ENCODE peak calls at places on chromosomes 16 and 17, in eight cellular contexts. B, G, O, D, X, Q, L and F are unnamed samples.

GRCh38 chr17:65660947-65661346 is 99.5 kb upstream of the AXIN2 start:
- DNase-seq in B (no peak), G (peak), O (no peak), D (peak), X (peak), Q (no peak), L (no peak), F (no peak)

GRCh38 chr17:53150101-53150698 is 672.5 kb upstream of the KIF2B start:
- DNase-seq in B (no peak), G (no peak), O (no peak), D (no peak), X (no peak), Q (no peak), L (peak), F (no peak)

GRCh38 chr16:87946596-87947350 is 4.5 kb upstream of the BANP start:
- DNase-seq in B (no peak), G (no peak), O (no peak), D (no peak), X (no peak), Q (no peak), L (no peak), F (no peak)

GRCh38 chr17:6476834-6477210 is 32.6 kb downstream of the PIMREG start:
- DNase-seq in B (no peak), G (no peak), O (no peak), D (no peak), X (no peak), Q (no peak), L (peak), F (no peak)

GRCh38 chr17:49404371-49404770 is 10.3 kb downstream of the PHB1 start:
- DNase-seq in B (no peak), G (no peak), O (no peak), D (no peak), X (no peak), Q (peak), L (no peak), F (no peak)

GRCh38 chr17:9971991-9972390 is 66.9 kb upstream of the RCVRN start:
- DNase-seq in B (no peak), G (no peak), O (no peak), D (peak), X (no peak), Q (no peak), L (peak), F (no peak)

GRCh38 chr16:48158296-48158695 is 2.5 kb upstream of the ABCC12 start:
- DNase-seq in B (no peak), G (peak), O (no peak), D (peak), X (peak), Q (peak), L (no peak), F (no peak)

GRCh38 chr16:27720731-27721547 is 171.0 kb downstream of the KATNIP start:
- DNase-seq in B (no peak), G (no peak), O (no peak), D (no peak), X (no peak), Q (no peak), L (peak), F (no peak)

GRCh38 chr16:1535391-1536291 is 2.2 kb downstream of the TMEM204 start:
- DNase-seq in B (no peak), G (peak), O (no peak), D (no peak), X (no peak), Q (peak), L (no peak), F (no peak)

GRCh38 chr16:1706386-1707192 is 594 bp downstream of the MAPK8IP3 start:
- DNase-seq in B (no peak), G (peak), O (peak), D (no peak), X (no peak), Q (peak), L (peak), F (peak)

GRCh38 chr17:31842416-31843381 is 16.3 kb downstream of the COPRS start:
- DNase-seq in B (peak), G (peak), O (peak), D (peak), X (peak), Q (peak), L (peak), F (peak)

GRCh38 chr17:15651583-15652110 is 32.1 kb upstream of the FBXW10B start:
- DNase-seq in B (peak), G (peak), O (peak), D (peak), X (peak), Q (peak), L (peak), F (no peak)

GRCh38 chr16:70746040-70746707 is 54.8 kb downstream of the VAC14 start:
- DNase-seq in B (no peak), G (no peak), O (no peak), D (peak), X (peak), Q (no peak), L (no peak), F (no peak)

GRCh38 chr17:77374170-77374936 is 233.6 kb downstream of the SEC14L1 start:
- DNase-seq in B (peak), G (peak), O (peak), D (peak), X (no peak), Q (peak), L (peak), F (peak)

GRCh38 chr17:49519781-49520180 is 24.7 kb downstream of the NGFR start:
- DNase-seq in B (no peak), G (no peak), O (no peak), D (peak), X (no peak), Q (no peak), L (peak), F (no peak)

GRCh38 chr17:30550512-30551273 is 73.5 kb downstream of the GOSR1 start:
- DNase-seq in B (no peak), G (peak), O (no peak), D (no peak), X (peak), Q (no peak), L (peak), F (no peak)

GRCh38 chr16:15482068-15482747 is 47.8 kb downstream of the BMERB1 start:
- DNase-seq in B (no peak), G (peak), O (peak), D (peak), X (peak), Q (no peak), L (peak), F (no peak)

GRCh38 chr17:28327031-28327607 is 8.1 kb downstream of the TMEM97 start:
- DNase-seq in B (no peak), G (peak), O (no peak), D (no peak), X (no peak), Q (no peak), L (no peak), F (no peak)

GRCh38 chr17:77049440-77049839 is 91.3 kb upstream of the SEC14L1 start:
- DNase-seq in B (peak), G (no peak), O (no peak), D (no peak), X (peak), Q (no peak), L (peak), F (no peak)

GRCh38 chr16:20612551-20613470 is 36.6 kb upstream of the ACSM2B start:
- DNase-seq in B (peak), G (no peak), O (no peak), D (no peak), X (peak), Q (no peak), L (no peak), F (no peak)

GRCh38 chr17:34365340-34365739 is 2.3 kb upstream of the CCL1 start:
- DNase-seq in B (no peak), G (peak), O (no peak), D (no peak), X (no peak), Q (peak), L (no peak), F (no peak)

GRCh38 chr16:5870886-5871715 is 773.5 kb upstream of the EEF2KMT start:
- DNase-seq in B (no peak), G (no peak), O (no peak), D (no peak), X (no peak), Q (no peak), L (no peak), F (no peak)

GRCh38 chr16:50297301-50298074 is 31.1 kb downstream of the ADCY7 start:
- DNase-seq in B (peak), G (no peak), O (no peak), D (no peak), X (no peak), Q (no peak), L (peak), F (no peak)

GRCh38 chr16:52099382-52099781 is 447.6 kb downstream of the TOX3 start:
- DNase-seq in B (no peak), G (no peak), O (no peak), D (no peak), X (no peak), Q (no peak), L (no peak), F (no peak)